ENCODE peak calls at places on chromosome 4, in four cellular contexts. One of them, this sample, is unnamed.

GRCh38 chr4:83082777-83083176 is 31.8 kb downstream of the PLAC8 start:
- DNase-seq in transverse colon: no peak
- DNase-seq in K562: no peak
- DNase-seq in prostate gland: no peak
- DNase-seq in this sample: no peak

GRCh38 chr4:16082038-16082423 is 1.8 kb downstream of the PROM1 start:
- DNase-seq in transverse colon: no peak
- DNase-seq in K562: no peak
- DNase-seq in prostate gland: no peak
- DNase-seq in this sample: no peak

GRCh38 chr4:62901101-62901500 is 1508.1 kb downstream of the TECRL start:
- DNase-seq in transverse colon: no peak
- DNase-seq in K562: no peak
- DNase-seq in prostate gland: no peak
- DNase-seq in this sample: no peak

GRCh38 chr4:53804719-53805118 is 213.4 kb upstream of the LNX1 start:
- DNase-seq in transverse colon: peak
- DNase-seq in K562: peak
- DNase-seq in prostate gland: peak
- DNase-seq in this sample: peak

GRCh38 chr4:139603576-139604387 is 47.8 kb upstream of the SETD7 start:
- DNase-seq in transverse colon: peak
- DNase-seq in K562: peak
- DNase-seq in prostate gland: peak
- DNase-seq in this sample: no peak

GRCh38 chr4:36420111-36420679 is 138.8 kb downstream of the DTHD1 start:
- DNase-seq in transverse colon: no peak
- DNase-seq in K562: no peak
- DNase-seq in prostate gland: no peak
- DNase-seq in this sample: no peak

GRCh38 chr4:144594471-144594986 is 51.4 kb upstream of the HHIP start:
- DNase-seq in transverse colon: no peak
- DNase-seq in K562: no peak
- DNase-seq in prostate gland: no peak
- DNase-seq in this sample: no peak

GRCh38 chr4:186760576-186760975 is 36.9 kb upstream of the FAT1 start:
- DNase-seq in transverse colon: no peak
- DNase-seq in K562: no peak
- DNase-seq in prostate gland: no peak
- DNase-seq in this sample: no peak

GRCh38 chr4:25062098-25062497 is 31.4 kb upstream of the LGI2 start:
- DNase-seq in transverse colon: no peak
- DNase-seq in K562: no peak
- DNase-seq in prostate gland: no peak
- DNase-seq in this sample: no peak

GRCh38 chr4:42715807-42716482 is 59.0 kb upstream of the ATP8A1 start:
- DNase-seq in transverse colon: no peak
- DNase-seq in K562: no peak
- DNase-seq in prostate gland: no peak
- DNase-seq in this sample: no peak

GRCh38 chr4:127660486-127660885 is 27.7 kb downstream of the INTU start:
- DNase-seq in transverse colon: no peak
- DNase-seq in K562: no peak
- DNase-seq in prostate gland: no peak
- DNase-seq in this sample: no peak

GRCh38 chr4:54661156-54661555 is 3.4 kb downstream of the KIT start:
- DNase-seq in transverse colon: no peak
- DNase-seq in K562: no peak
- DNase-seq in prostate gland: no peak
- DNase-seq in this sample: no peak

DNA sequence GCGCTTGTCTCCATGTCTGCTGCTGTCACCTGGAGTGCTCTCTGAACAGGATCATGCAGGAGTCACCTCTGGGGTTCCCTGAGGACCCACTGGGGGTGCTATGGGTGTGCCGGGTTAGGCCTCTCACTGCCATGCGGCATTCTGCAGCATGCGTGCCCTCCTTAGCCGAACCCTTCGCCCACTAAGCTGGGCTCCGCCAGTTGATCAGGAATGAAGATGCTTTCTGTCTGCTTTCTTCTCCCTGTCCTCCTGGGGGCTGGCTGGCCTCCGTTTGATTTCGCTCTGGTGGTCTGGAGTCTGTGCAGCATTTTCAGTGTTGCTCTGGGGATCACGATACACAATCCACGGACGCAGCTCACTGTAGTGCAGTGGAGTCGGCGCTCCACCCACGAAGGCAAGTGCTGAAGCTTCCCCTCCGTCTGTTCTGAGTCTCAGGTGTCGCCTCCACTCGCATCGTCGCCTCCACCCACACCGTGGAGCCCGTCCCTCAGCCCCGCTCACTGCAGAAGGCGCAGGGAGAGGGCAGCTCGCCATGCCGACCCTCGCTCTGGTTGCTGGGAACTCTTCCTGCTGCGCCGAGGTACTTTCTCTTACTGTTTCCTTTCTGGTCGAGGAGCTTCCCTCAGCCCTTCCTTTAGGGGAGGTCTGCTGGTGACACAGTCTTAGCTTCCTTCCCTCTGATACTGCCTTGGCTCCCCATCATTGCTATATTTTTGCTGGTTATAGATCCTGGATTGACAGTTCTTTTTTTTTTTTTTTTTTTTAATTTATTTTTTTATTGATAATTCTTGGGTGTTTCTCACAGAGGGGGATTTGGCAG is 29.2 kb downstream of the LETM1 start:
- DNase-seq in transverse colon: no peak
- DNase-seq in K562: no peak
- DNase-seq in prostate gland: no peak
- DNase-seq in this sample: no peak
- TF ChIP-seq POLR2AphosphoS5 in transverse colon: no peak
- TF ChIP-seq POLR2AphosphoS5 in K562: no peak
- TF ChIP-seq POLR2AphosphoS5 in prostate gland: no peak
- TF ChIP-seq POLR2AphosphoS5 in this sample: no peak

DNA sequence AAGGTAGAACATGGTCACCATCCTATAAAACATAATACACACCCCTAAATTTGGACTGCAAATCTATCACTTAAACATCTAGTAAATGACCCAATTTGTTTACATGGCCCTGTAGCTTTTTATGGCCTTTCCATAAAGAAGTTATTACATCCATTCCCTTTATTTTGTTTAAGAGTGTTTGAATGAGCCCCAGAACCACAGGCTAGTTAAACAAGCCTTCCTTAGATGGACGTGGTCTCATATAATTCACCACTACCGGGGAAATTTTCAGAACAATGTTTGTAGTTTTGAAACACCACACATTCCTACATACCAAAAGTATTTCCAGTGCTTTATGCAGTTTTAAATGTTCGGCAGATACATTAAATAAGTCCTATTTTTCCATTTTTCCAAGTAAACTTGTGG is 12.3 kb downstream of the PDGFC start:
- DNase-seq in transverse colon: no peak
- DNase-seq in K562: no peak
- DNase-seq in prostate gland: no peak
- DNase-seq in this sample: no peak
- TF ChIP-seq POLR2AphosphoS5 in transverse colon: no peak
- TF ChIP-seq POLR2AphosphoS5 in K562: no peak
- TF ChIP-seq POLR2AphosphoS5 in prostate gland: no peak
- TF ChIP-seq POLR2AphosphoS5 in this sample: no peak

GRCh38 chr4:19983072-19983471 is 268.6 kb upstream of the SLIT2 start:
- DNase-seq in transverse colon: no peak
- DNase-seq in K562: no peak
- DNase-seq in prostate gland: no peak
- DNase-seq in this sample: no peak
- TF ChIP-seq POLR2AphosphoS5 in transverse colon: no peak
- TF ChIP-seq POLR2AphosphoS5 in K562: no peak
- TF ChIP-seq POLR2AphosphoS5 in prostate gland: no peak
- TF ChIP-seq POLR2AphosphoS5 in this sample: no peak

GRCh38 chr4:38948551-38948950 is 80.9 kb downstream of the FAM114A1 start:
- DNase-seq in transverse colon: peak
- DNase-seq in K562: no peak
- DNase-seq in prostate gland: no peak
- DNase-seq in this sample: no peak
- TF ChIP-seq POLR2AphosphoS5 in transverse colon: peak
- TF ChIP-seq POLR2AphosphoS5 in K562: no peak
- TF ChIP-seq POLR2AphosphoS5 in prostate gland: peak
- TF ChIP-seq POLR2AphosphoS5 in this sample: no peak

DNA sequence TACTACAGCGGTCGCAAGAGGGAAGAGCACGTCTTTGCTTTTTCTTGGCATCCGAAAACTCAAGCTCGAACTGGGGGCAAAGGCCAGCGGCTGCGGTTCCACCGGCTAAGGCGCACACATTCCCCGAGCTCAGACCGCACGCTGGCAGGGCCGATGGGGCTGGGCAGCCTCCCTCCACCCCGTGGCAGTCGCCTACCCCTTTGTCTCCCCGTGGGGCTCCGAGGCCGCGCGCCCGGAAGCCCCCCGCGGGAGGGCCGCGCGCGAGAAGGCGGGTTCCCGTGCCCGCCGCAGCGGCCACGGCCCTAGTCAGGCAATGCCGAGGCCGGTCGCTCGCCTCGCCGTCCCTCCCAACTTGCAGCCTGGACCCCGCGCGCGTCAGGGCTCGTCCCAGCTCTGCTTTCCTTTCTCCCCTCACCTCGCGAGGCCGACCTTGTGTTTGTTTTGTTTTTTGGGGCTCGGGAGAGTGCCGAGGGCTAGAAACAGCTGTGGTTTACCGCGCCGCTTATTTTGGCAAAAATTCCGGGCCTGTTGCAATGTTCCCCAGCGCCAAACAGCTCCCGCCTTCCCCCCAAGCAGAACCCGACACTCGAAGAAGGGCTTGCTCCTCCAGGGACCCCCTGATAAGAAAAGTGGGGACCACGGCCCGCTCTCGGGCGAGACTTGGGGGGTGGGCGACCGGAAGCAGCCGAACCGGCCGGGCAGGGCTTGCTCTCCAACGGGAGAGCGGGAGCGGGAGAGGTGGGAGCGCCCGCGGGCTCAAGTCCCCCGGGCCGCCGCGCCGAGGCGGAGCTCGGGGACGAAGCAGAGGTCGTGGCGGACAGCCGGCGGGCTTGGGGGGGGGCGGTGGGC is 553 bp upstream of the N4BP2 start:
- DNase-seq in transverse colon: peak
- DNase-seq in K562: peak
- DNase-seq in prostate gland: peak
- DNase-seq in this sample: peak
- TF ChIP-seq POLR2AphosphoS5 in transverse colon: peak
- TF ChIP-seq POLR2AphosphoS5 in K562: no peak
- TF ChIP-seq POLR2AphosphoS5 in prostate gland: no peak
- TF ChIP-seq POLR2AphosphoS5 in this sample: no peak

GRCh38 chr4:56976878-56977320 is 507 bp downstream of the NOA1 start:
- DNase-seq in transverse colon: peak
- DNase-seq in K562: peak
- DNase-seq in prostate gland: peak
- DNase-seq in this sample: peak

GRCh38 chr4:56977321-56978012 is at the start of gene NOA1:
- DNase-seq in transverse colon: peak
- DNase-seq in K562: peak
- DNase-seq in prostate gland: peak
- DNase-seq in this sample: peak

GRCh38 chr4:56979674-56980073 is 978 bp downstream of the POLR2B start:
- DNase-seq in transverse colon: peak
- DNase-seq in K562: no peak
- DNase-seq in prostate gland: no peak
- DNase-seq in this sample: no peak

GRCh38 chr4:56976283-56976877 is 1.0 kb downstream of the NOA1 start:
- DNase-seq in transverse colon: no peak
- DNase-seq in K562: peak
- DNase-seq in prostate gland: peak
- DNase-seq in this sample: no peak

GRCh38 chr4:56978750-56979303 is at the start of gene POLR2B:
- DNase-seq in transverse colon: peak
- DNase-seq in K562: peak
- DNase-seq in prostate gland: peak
- DNase-seq in this sample: peak
- TF ChIP-seq POLR2AphosphoS5 in transverse colon: peak
- TF ChIP-seq POLR2AphosphoS5 in K562: peak
- TF ChIP-seq POLR2AphosphoS5 in prostate gland: peak
- TF ChIP-seq POLR2AphosphoS5 in this sample: peak

This sample was measured in GM12891.